ENCODE peak calls at places on chromosomes 11 and 22, in seven cellular contexts. One of them, this sample, is unnamed.
A peak's percentile ranks its signal among the peaks of the same experiment; 100 is the strongest.

GRCh38 chr11:1963864-1964263 is 16.7 kb downstream of the MRPL23 start:
- DNase-seq in CD4-positive, CD25-positive, alpha-beta regulatory T cell: no peak
- DNase-seq in cardiac muscle cell: no peak
- DNase-seq in brain microvascular endothelial cell: no peak
- DNase-seq in AG04450: no peak
- DNase-seq in Caco-2: no peak
- DNase-seq in stomach: no peak
- DNase-seq in this sample: no peak

GRCh38 chr11:35260342-35260985 is 121.5 kb downstream of the CD44 start:
- DNase-seq in CD4-positive, CD25-positive, alpha-beta regulatory T cell: no peak
- DNase-seq in cardiac muscle cell: peak; percentile 69
- DNase-seq in brain microvascular endothelial cell: peak; percentile 84
- DNase-seq in AG04450: peak; percentile 72
- DNase-seq in Caco-2: no peak
- DNase-seq in stomach: no peak
- DNase-seq in this sample: peak; percentile 49

GRCh38 chr11:13216019-13217006 is 61.3 kb upstream of the BMAL1 start:
- DNase-seq in CD4-positive, CD25-positive, alpha-beta regulatory T cell: no peak
- DNase-seq in cardiac muscle cell: peak; percentile 90
- DNase-seq in brain microvascular endothelial cell: peak; percentile 97
- DNase-seq in AG04450: peak; percentile 87
- DNase-seq in Caco-2: no peak
- DNase-seq in stomach: no peak
- DNase-seq in this sample: peak; percentile 92

GRCh38 chr11:62004473-62004872 is 37.0 kb upstream of the FTH1 start:
- DNase-seq in CD4-positive, CD25-positive, alpha-beta regulatory T cell: no peak
- DNase-seq in cardiac muscle cell: peak; percentile 97
- DNase-seq in brain microvascular endothelial cell: peak; percentile 56
- DNase-seq in AG04450: peak; percentile 42
- DNase-seq in Caco-2: no peak
- DNase-seq in stomach: no peak
- DNase-seq in this sample: peak; percentile 88

GRCh38 chr22:24423519-24424000 is 3.8 kb upstream of the ADORA2A start:
- DNase-seq in CD4-positive, CD25-positive, alpha-beta regulatory T cell: no peak
- DNase-seq in cardiac muscle cell: peak; percentile 46
- DNase-seq in brain microvascular endothelial cell: no peak
- DNase-seq in AG04450: no peak
- DNase-seq in Caco-2: peak; percentile 81
- DNase-seq in stomach: peak; percentile 73
- DNase-seq in this sample: no peak

GRCh38 chr11:89181111-89181510 is 3.4 kb downstream of the TYR start:
- DNase-seq in CD4-positive, CD25-positive, alpha-beta regulatory T cell: no peak
- DNase-seq in cardiac muscle cell: no peak
- DNase-seq in brain microvascular endothelial cell: no peak
- DNase-seq in AG04450: no peak
- DNase-seq in Caco-2: no peak
- DNase-seq in stomach: no peak
- DNase-seq in this sample: no peak

GRCh38 chr11:91303754-91304153 is 920.9 kb upstream of the FAT3 start:
- DNase-seq in CD4-positive, CD25-positive, alpha-beta regulatory T cell: no peak
- DNase-seq in cardiac muscle cell: no peak
- DNase-seq in brain microvascular endothelial cell: no peak
- DNase-seq in AG04450: no peak
- DNase-seq in Caco-2: no peak
- DNase-seq in stomach: no peak
- DNase-seq in this sample: no peak

GRCh38 chr11:113994077-113994954 is 19.4 kb downstream of the HTR3A start:
- DNase-seq in CD4-positive, CD25-positive, alpha-beta regulatory T cell: peak; percentile 8
- DNase-seq in cardiac muscle cell: peak; percentile 17
- DNase-seq in brain microvascular endothelial cell: no peak
- DNase-seq in AG04450: no peak
- DNase-seq in Caco-2: peak; percentile 69
- DNase-seq in stomach: peak; percentile 36
- DNase-seq in this sample: no peak

GRCh38 chr11:65491163-65491465 is 7.7 kb upstream of the MALAT1 start:
- DNase-seq in CD4-positive, CD25-positive, alpha-beta regulatory T cell: no peak
- DNase-seq in cardiac muscle cell: peak; percentile 42
- DNase-seq in brain microvascular endothelial cell: peak; percentile 30
- DNase-seq in AG04450: no peak
- DNase-seq in Caco-2: no peak
- DNase-seq in stomach: no peak
- DNase-seq in this sample: no peak

DNA sequence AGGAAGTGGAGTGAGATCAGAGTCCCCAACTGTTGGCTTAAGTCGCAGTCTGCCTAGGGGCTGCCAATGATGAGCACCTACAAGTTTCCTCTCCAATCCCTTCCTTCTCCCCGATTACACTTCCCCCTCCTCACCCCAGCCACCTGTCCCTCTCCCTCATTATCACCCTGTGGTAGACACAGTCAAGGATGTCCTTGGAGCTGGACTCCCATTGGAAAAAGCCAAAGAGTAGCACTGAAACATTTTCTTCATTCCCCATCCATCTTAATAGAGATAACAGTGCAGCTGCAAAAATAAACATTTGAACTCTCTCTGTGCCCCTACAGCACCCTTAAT is 146.2 kb downstream of the DBX1 start:
- DNase-seq in CD4-positive, CD25-positive, alpha-beta regulatory T cell: no peak
- DNase-seq in cardiac muscle cell: no peak
- DNase-seq in brain microvascular endothelial cell: no peak
- DNase-seq in AG04450: no peak
- DNase-seq in Caco-2: no peak
- DNase-seq in stomach: no peak
- DNase-seq in this sample: no peak
- H3K4me3 ChIP-seq in CD4-positive, CD25-positive, alpha-beta regulatory T cell: no peak overlapping the region
- H3K4me3 ChIP-seq in cardiac muscle cell: no peak overlapping the region
- H3K4me3 ChIP-seq in brain microvascular endothelial cell: no peak overlapping the region
- H3K4me3 ChIP-seq in AG04450: no peak overlapping the region
- H3K4me3 ChIP-seq in Caco-2: no peak overlapping the region
- H3K4me3 ChIP-seq in stomach: no peak overlapping the region
- H3K4me3 ChIP-seq in this sample: no peak overlapping the region

DNA sequence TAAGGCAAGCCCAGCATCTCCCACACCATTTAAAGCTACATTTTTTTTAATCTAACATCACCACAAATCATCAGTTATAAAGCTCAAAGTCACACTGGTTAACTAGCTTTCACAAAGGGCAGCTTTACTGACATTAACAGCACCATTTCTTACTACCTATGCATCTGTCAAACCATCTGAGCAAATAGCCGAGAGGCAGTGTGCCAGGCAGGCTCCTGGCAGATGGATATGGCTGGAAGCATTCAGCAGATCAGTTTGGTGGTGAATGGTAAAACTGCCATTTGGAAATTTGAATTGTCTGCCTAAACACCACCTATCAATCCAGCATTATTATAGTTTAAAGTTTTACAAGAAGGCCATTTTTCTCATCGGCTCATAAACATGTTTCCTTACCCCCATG is 131.2 kb downstream of the TTC28 start:
- DNase-seq in CD4-positive, CD25-positive, alpha-beta regulatory T cell: no peak
- DNase-seq in cardiac muscle cell: no peak
- DNase-seq in brain microvascular endothelial cell: no peak
- DNase-seq in AG04450: no peak
- DNase-seq in Caco-2: no peak
- DNase-seq in stomach: no peak
- DNase-seq in this sample: no peak
- H3K4me3 ChIP-seq in CD4-positive, CD25-positive, alpha-beta regulatory T cell: no peak overlapping the region
- H3K4me3 ChIP-seq in cardiac muscle cell: no peak overlapping the region
- H3K4me3 ChIP-seq in brain microvascular endothelial cell: no peak overlapping the region
- H3K4me3 ChIP-seq in AG04450: no peak overlapping the region
- H3K4me3 ChIP-seq in Caco-2: no peak overlapping the region
- H3K4me3 ChIP-seq in stomach: no peak overlapping the region
- H3K4me3 ChIP-seq in this sample: no peak overlapping the region

GRCh38 chr11:71245601-71246391 is 6.6 kb downstream of the SHANK2 start:
- DNase-seq in CD4-positive, CD25-positive, alpha-beta regulatory T cell: no peak
- DNase-seq in cardiac muscle cell: no peak
- DNase-seq in brain microvascular endothelial cell: no peak
- DNase-seq in AG04450: no peak
- DNase-seq in Caco-2: no peak
- DNase-seq in stomach: peak; percentile 17
- DNase-seq in this sample: no peak
- H3K4me3 ChIP-seq in CD4-positive, CD25-positive, alpha-beta regulatory T cell: no peak overlapping the region
- H3K4me3 ChIP-seq in cardiac muscle cell: no peak overlapping the region
- H3K4me3 ChIP-seq in brain microvascular endothelial cell: no peak overlapping the region
- H3K4me3 ChIP-seq in AG04450: no peak overlapping the region
- H3K4me3 ChIP-seq in Caco-2: no peak overlapping the region
- H3K4me3 ChIP-seq in stomach: no peak overlapping the region
- H3K4me3 ChIP-seq in this sample: no peak overlapping the region

DNA sequence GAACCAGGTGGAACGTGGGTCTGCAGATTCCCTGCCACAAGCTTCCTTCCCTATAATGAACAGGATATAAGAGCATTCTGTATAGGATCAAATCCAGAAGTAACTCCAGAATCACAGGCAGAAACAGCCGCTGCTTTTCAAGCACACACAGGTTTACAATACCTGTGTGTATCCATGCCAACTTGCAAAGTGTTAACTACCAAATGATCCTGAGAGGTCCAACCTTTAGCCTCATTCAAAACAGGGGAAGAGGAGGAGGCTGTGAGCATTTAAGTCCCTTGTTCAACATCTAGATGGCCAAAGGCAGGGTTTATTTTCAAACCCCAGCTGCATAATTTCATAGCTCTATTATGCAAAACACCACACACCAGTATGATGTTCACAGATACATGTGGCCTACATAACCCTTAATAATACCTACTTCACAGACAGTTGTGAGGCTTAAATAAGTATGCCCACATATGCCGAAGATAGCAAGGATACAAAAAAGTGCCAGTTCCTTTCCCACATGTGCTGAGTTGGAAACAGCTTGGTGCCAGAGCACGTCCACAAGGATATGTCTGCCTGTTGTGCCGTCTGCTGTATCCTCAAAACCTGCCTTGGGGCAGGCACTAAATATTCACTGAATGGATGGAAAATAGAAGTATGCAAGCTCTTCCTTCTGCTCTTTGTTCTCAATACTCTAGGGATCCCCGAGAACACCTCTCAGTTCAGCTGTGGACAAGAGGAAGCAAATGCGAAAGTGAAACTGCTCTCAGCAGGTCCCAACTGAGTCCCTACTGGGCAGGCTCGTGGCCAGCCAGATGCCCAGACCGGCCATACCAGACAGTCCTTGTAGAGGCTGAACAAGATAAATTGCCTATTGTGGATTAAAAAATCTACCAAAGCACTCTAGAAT is 66.8 kb downstream of the LARGE1 start:
- DNase-seq in CD4-positive, CD25-positive, alpha-beta regulatory T cell: peak; percentile 62
- DNase-seq in cardiac muscle cell: peak; percentile 67
- DNase-seq in brain microvascular endothelial cell: peak; percentile 85
- DNase-seq in AG04450: no peak
- DNase-seq in Caco-2: no peak
- DNase-seq in stomach: peak; percentile 85
- DNase-seq in this sample: peak; percentile 27
- H3K4me3 ChIP-seq in CD4-positive, CD25-positive, alpha-beta regulatory T cell: peak overlapping the region; percentile 85
- H3K4me3 ChIP-seq in cardiac muscle cell: no peak overlapping the region
- H3K4me3 ChIP-seq in brain microvascular endothelial cell: peak overlapping the region; percentile 60
- H3K4me3 ChIP-seq in AG04450: peak overlapping the region; percentile 61
- H3K4me3 ChIP-seq in Caco-2: no peak overlapping the region
- H3K4me3 ChIP-seq in stomach: peak overlapping the region; percentile 50
- H3K4me3 ChIP-seq in this sample: peak overlapping the region; percentile 36

GRCh38 chr11:73591743-73592142 is 6.2 kb downstream of the FAM168A start:
- DNase-seq in CD4-positive, CD25-positive, alpha-beta regulatory T cell: no peak
- DNase-seq in cardiac muscle cell: no peak
- DNase-seq in brain microvascular endothelial cell: no peak
- DNase-seq in AG04450: no peak
- DNase-seq in Caco-2: no peak
- DNase-seq in stomach: no peak
- DNase-seq in this sample: no peak
- H3K4me3 ChIP-seq in CD4-positive, CD25-positive, alpha-beta regulatory T cell: no peak overlapping the region
- H3K4me3 ChIP-seq in cardiac muscle cell: no peak overlapping the region
- H3K4me3 ChIP-seq in brain microvascular endothelial cell: no peak overlapping the region
- H3K4me3 ChIP-seq in AG04450: no peak overlapping the region
- H3K4me3 ChIP-seq in Caco-2: no peak overlapping the region
- H3K4me3 ChIP-seq in stomach: no peak overlapping the region
- H3K4me3 ChIP-seq in this sample: no peak overlapping the region

DNA sequence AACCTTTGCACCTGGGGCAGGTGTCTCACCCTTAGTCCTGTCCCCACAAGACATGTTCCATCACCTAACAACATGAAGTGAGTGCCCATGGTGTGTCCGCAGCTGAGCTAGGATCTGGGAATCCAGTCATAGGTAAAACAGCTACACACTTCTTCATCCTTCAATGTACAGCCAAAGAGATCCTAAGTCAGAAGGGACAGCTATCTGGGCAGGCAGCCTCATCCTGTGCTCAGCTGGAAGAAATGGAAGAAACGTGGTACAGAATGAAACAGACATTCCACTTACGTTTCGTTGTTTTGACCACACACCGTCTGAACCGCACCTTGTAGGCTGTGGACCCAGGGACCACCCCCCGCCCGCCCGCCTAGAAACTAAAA is 30.8 kb downstream of the PDGFB start:
- DNase-seq in CD4-positive, CD25-positive, alpha-beta regulatory T cell: no peak
- DNase-seq in cardiac muscle cell: no peak
- DNase-seq in brain microvascular endothelial cell: no peak
- DNase-seq in AG04450: no peak
- DNase-seq in Caco-2: no peak
- DNase-seq in stomach: no peak
- DNase-seq in this sample: no peak
- H3K4me3 ChIP-seq in CD4-positive, CD25-positive, alpha-beta regulatory T cell: no peak overlapping the region
- H3K4me3 ChIP-seq in cardiac muscle cell: no peak overlapping the region
- H3K4me3 ChIP-seq in brain microvascular endothelial cell: no peak overlapping the region
- H3K4me3 ChIP-seq in AG04450: no peak overlapping the region
- H3K4me3 ChIP-seq in Caco-2: no peak overlapping the region
- H3K4me3 ChIP-seq in stomach: no peak overlapping the region
- H3K4me3 ChIP-seq in this sample: no peak overlapping the region